ENCODE peak calls at places on chromosome 3, in seven cellular contexts. Y, H, P, J, B, K and V are unnamed samples.

GRCh38 chr3:110749006-110749405 is 322.6 kb upstream of the NECTIN3 start:
- DNase-seq in K (no peak), B (no peak), H (no peak), P (no peak), Y (no peak), J (no peak), V (no peak)

GRCh38 chr3:37904614-37905047 is 43.0 kb downstream of the CTDSPL start:
- DNase-seq in J (no peak), P (no peak), B (no peak), K (no peak), Y (no peak), H (no peak), V (no peak)

GRCh38 chr3:144652573-144652972 is 681.0 kb downstream of the DIPK2A start:
- DNase-seq in K (no peak), P (no peak), B (no peak), J (no peak), H (no peak), Y (no peak), V (no peak)

GRCh38 chr3:56415672-56416071 is 52.6 kb downstream of the ERC2 start:
- DNase-seq in Y (no peak), H (no peak), P (no peak), B (peak), K (no peak), J (no peak), V (no peak)

GRCh38 chr3:40853474-40853873 is 328.7 kb downstream of the ZNF621 start:
- DNase-seq in B (no peak), P (no peak), K (no peak), Y (no peak), H (no peak), J (no peak), V (no peak)

GRCh38 chr3:197256836-197257444 is 41.5 kb downstream of the DLG1 start:
- DNase-seq in J (peak), K (no peak), B (peak), P (no peak), Y (no peak), H (no peak), V (no peak)

GRCh38 chr3:59016930-59017616 is 32.8 kb downstream of the CFAP20DC start:
- DNase-seq in K (no peak), P (no peak), H (no peak), Y (no peak), J (no peak), B (no peak), V (no peak)

GRCh38 chr3:45984331-45985312 is 11.0 kb downstream of the FYCO1 start:
- DNase-seq in P (no peak), Y (no peak), H (no peak), K (no peak), B (no peak), J (no peak), V (no peak)

GRCh38 chr3:2931265-2931664 is 178.9 kb downstream of the IL5RA start:
- DNase-seq in Y (no peak), B (no peak), J (no peak), H (no peak), P (no peak), K (no peak), V (no peak)

GRCh38 chr3:158539414-158540014 is 31.5 kb upstream of the MLF1 start:
- DNase-seq in Y (peak), J (peak), H (no peak), K (no peak), B (peak), P (no peak), V (no peak)

GRCh38 chr3:191136347-191136746 is 62.7 kb upstream of the OSTN start:
- DNase-seq in H (no peak), Y (no peak), J (no peak), P (no peak), B (peak), K (no peak), V (no peak)

GRCh38 chr3:50122071-50122470 is 33.1 kb upstream of the SEMA3F start:
- DNase-seq in J (no peak), H (peak), P (no peak), B (no peak), Y (no peak), K (no peak), V (no peak)

GRCh38 chr3:140103986-140104645 is 169.1 kb downstream of the CLSTN2 start:
- DNase-seq in K (no peak), J (no peak), H (no peak), Y (no peak), P (no peak), B (no peak), V (no peak)

GRCh38 chr3:10546181-10546624 is 40.8 kb upstream of the ATP2B2 start:
- DNase-seq in J (no peak), P (no peak), K (peak), Y (no peak), B (no peak), H (no peak), V (no peak)

GRCh38 chr3:126053513-126053912 is 30.4 kb downstream of the SLC41A3 start:
- DNase-seq in P (no peak), Y (no peak), H (no peak), J (no peak), K (no peak), B (no peak), V (no peak)

GRCh38 chr3:126277629-126278378 is 79.4 kb downstream of the KLF15 start:
- DNase-seq in Y (no peak), H (peak), J (no peak), P (no peak), B (no peak), K (no peak), V (no peak)

GRCh38 chr3:47010910-47011309 is 31.4 kb downstream of the NBEAL2 start:
- DNase-seq in H (no peak), Y (no peak), P (no peak), B (no peak), J (no peak), K (no peak), V (no peak)

GRCh38 chr3:47008851-47009224 is 29.4 kb downstream of the NBEAL2 start:
- DNase-seq in P (no peak), K (no peak), H (no peak), J (no peak), B (no peak), Y (no peak), V (no peak)

GRCh38 chr3:47010050-47010712 is 30.7 kb downstream of the NBEAL2 start:
- DNase-seq in K (peak), J (peak), B (no peak), P (peak), Y (peak), H (peak), V (no peak)

GRCh38 chr3:47008258-47008671 is 28.8 kb downstream of the NBEAL2 start:
- DNase-seq in B (no peak), K (no peak), H (peak), P (no peak), Y (no peak), J (peak), V (no peak)

DNA sequence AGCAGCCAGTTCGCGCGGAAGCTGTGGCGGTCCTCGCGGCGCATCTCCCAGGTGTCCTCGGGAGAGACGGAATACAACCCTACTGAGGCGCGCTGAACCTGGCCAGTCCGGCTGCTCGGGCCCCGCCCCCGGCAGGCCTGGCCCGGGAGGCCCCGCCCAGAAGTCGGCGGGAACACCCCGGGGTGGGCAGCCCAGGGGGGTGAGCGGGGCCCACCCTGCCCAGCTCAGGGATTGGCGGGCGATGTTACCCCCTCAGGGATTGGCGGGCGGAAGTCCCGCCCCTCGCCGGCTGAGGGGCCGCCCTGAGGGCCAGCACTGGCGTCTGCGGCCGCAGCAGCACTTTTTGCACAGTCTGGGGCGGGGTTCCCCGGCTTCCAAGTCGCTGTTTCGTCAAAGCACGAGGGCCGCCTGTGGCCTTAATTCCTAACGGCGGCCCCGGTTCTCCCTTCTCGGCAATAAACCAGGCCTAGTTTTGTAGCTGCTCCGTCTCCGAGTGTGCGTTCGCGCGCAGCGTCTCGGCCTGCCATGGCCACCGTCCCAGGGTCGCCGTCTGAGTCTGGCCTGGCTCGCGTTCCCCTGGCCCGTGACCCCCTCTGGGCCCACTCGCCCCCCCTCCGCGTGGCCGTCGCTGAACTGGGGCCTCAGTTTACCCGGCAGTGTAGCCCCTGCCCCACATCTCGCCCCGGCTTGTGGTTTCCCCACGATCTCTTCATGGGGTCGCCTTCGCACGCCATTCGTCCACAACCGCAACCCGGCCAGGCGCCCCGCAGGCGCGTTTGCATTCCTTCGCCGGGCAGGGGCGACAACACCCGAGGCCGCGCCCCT is 30.0 kb downstream of the NBEAL2 start:
- DNase-seq in K (peak), P (peak), B (peak), H (peak), Y (peak), J (peak), V (peak)
- TF ChIP-seq POLR2A in K (peak), P (peak), B (peak), H (peak), Y (no peak), J (peak), V (no peak)

DNA sequence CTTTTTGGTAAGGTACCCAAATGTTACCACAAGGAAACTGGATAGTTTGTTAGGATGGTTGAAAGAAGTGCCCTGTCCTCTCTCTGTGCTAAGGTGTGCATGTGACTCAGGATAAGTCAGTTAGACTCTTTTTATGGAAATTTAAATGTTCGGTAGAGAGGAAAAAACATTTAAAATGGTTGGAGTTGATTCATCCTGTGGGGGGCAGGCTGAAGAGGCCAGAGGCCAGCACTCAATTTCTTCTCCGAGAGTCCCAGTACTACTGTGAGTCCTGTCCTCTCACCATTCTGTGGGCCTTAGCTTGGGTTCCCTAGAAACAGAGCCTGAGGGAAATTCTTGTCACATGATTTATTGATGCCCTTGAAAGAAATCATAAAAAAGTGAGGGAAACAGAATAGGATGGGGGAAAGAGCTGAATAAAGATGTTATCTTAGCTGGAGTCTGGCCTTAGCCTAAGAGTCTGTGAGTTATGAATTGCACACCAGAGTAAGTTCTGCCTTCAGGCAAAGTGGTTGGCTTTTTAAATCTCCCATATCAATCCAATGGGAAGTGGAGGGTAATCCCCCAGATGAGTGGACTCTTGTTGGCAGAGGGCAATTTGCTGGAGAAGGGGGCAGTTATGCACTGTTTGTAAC is 106.5 kb upstream of the GALNT15 start:
- DNase-seq in B (peak), P (no peak), J (no peak), Y (no peak), K (no peak), H (no peak), V (no peak)
- TF ChIP-seq CTCF in B (no peak), P (no peak), J (no peak), Y (no peak), K (no peak), H (no peak), V (no peak)

GRCh38 chr3:43180027-43180426 is 74.1 kb upstream of the POMGNT2 start:
- DNase-seq in P (no peak), K (no peak), Y (no peak), H (no peak), J (peak), B (peak), V (no peak)
- TF ChIP-seq POLR2AphosphoS5 in P (peak), K (no peak), Y (no peak), H (peak), J (no peak), B (peak), V (no peak)

GRCh38 chr3:51995346-51996156 is at the start of gene RPL29:
- DNase-seq in Y (peak), K (peak), H (peak), B (peak), J (peak), P (peak), V (peak)
- TF ChIP-seq POLR2A in Y (no peak), K (peak), H (peak), B (peak), J (peak), P (peak), V (peak)

DNA sequence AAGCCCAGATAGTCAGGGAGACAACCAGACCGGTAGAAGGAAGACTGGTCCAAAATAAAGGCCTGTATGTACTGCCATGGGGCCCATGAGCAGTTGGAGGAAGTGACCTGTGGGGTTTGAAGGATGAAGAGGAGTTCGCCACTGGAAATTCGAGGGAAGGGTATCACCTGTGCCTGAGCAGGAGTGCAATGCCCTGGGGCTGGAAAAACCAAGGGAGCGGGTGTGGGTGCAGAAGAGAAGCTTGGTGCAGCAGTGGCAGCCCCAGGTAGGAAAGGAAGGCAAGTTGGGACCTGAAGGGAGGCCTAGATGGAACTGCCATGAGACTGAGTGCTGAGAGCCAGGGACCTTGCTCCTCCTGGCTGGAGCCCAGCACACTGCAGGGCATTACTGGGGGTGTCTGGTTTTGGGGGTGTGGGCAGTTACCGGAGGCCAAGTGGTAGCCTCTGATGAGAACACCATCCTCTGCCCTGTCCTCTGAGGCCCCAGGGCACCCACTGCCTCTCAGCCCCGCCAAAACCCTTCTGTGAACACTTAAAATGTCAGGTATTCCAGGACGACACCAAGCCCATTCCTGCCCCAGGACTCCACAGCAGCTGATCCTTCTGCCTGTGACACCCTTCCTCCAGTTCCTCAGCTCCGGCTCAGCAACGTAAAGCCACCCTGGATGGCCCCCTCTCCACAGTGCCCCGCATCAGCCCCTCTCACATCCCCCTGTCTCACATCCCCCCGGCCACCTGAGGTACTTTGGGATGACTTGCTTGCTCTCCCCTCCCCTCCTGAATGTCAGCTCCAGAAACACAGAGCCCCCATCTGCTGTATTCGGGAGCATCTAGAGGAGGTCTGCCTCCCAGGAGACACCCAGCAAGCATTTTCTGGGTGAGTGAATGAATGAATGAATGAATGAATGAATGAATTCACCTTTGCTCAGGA is 42.9 kb downstream of the WNT7A start:
- DNase-seq in Y (no peak), K (no peak), J (no peak), B (no peak), H (peak), P (no peak), V (no peak)
- TF ChIP-seq CTCF in Y (no peak), K (no peak), J (no peak), B (no peak), H (no peak), P (no peak), V (no peak)